ENCODE peak calls at places on chromosomes 1 and 21, in five cellular contexts. One of them, this sample, is unnamed.

GRCh38 chr1:57158660-57159059 is 192.8 kb upstream of the C8B start:
- DNase-seq in breast epithelium: no peak
- DNase-seq in MM.1S: no peak
- DNase-seq in right cardiac atrium: no peak
- DNase-seq in mucosa of descending colon: no peak
- DNase-seq in this sample: no peak

GRCh38 chr1:156346636-156347035 is 8.3 kb downstream of the TSACC start:
- DNase-seq in breast epithelium: no peak
- DNase-seq in MM.1S: no peak
- DNase-seq in right cardiac atrium: no peak
- DNase-seq in mucosa of descending colon: no peak
- DNase-seq in this sample: no peak

GRCh38 chr1:89719502-89720306 is 86.8 kb downstream of the LRRC8C start:
- DNase-seq in breast epithelium: no peak
- DNase-seq in MM.1S: peak
- DNase-seq in right cardiac atrium: no peak
- DNase-seq in mucosa of descending colon: no peak
- DNase-seq in this sample: no peak

GRCh38 chr1:216184281-216184680 is 239.0 kb downstream of the USH2A start:
- DNase-seq in breast epithelium: no peak
- DNase-seq in MM.1S: no peak
- DNase-seq in right cardiac atrium: no peak
- DNase-seq in mucosa of descending colon: no peak
- DNase-seq in this sample: no peak

GRCh38 chr1:171814692-171815091 is 26.6 kb upstream of the DNM3 start:
- DNase-seq in breast epithelium: no peak
- DNase-seq in MM.1S: no peak
- DNase-seq in right cardiac atrium: no peak
- DNase-seq in mucosa of descending colon: no peak
- DNase-seq in this sample: no peak

GRCh38 chr1:204445860-204446412 is 34.3 kb upstream of the PPP1R15B start:
- DNase-seq in breast epithelium: no peak
- DNase-seq in MM.1S: peak
- DNase-seq in right cardiac atrium: no peak
- DNase-seq in mucosa of descending colon: peak
- DNase-seq in this sample: no peak

GRCh38 chr21:31268090-31268489 is 76.0 kb downstream of the TIAM1 start:
- DNase-seq in breast epithelium: no peak
- DNase-seq in MM.1S: no peak
- DNase-seq in right cardiac atrium: no peak
- DNase-seq in mucosa of descending colon: no peak
- DNase-seq in this sample: no peak

GRCh38 chr1:53112861-53113260 is 29.6 kb downstream of the SLC1A7 start:
- DNase-seq in breast epithelium: no peak
- DNase-seq in MM.1S: no peak
- DNase-seq in right cardiac atrium: no peak
- DNase-seq in mucosa of descending colon: no peak
- DNase-seq in this sample: no peak

GRCh38 chr1:247102381-247102780 is 1.8 kb downstream of the ZNF669 start:
- DNase-seq in breast epithelium: no peak
- DNase-seq in MM.1S: no peak
- DNase-seq in right cardiac atrium: no peak
- DNase-seq in mucosa of descending colon: no peak
- DNase-seq in this sample: no peak

GRCh38 chr1:247104965-247105364 is 809 bp upstream of the ZNF669 start:
- DNase-seq in breast epithelium: no peak
- DNase-seq in MM.1S: no peak
- DNase-seq in right cardiac atrium: no peak
- DNase-seq in mucosa of descending colon: no peak
- DNase-seq in this sample: no peak

GRCh38 chr1:247096958-247097357 is 7.2 kb downstream of the ZNF669 start:
- DNase-seq in breast epithelium: no peak
- DNase-seq in MM.1S: no peak
- DNase-seq in right cardiac atrium: no peak
- DNase-seq in mucosa of descending colon: no peak
- DNase-seq in this sample: no peak

GRCh38 chr1:247103777-247104591 is at the start of gene ZNF669:
- DNase-seq in breast epithelium: peak
- DNase-seq in MM.1S: peak
- DNase-seq in right cardiac atrium: peak
- DNase-seq in mucosa of descending colon: peak
- DNase-seq in this sample: peak

DNA sequence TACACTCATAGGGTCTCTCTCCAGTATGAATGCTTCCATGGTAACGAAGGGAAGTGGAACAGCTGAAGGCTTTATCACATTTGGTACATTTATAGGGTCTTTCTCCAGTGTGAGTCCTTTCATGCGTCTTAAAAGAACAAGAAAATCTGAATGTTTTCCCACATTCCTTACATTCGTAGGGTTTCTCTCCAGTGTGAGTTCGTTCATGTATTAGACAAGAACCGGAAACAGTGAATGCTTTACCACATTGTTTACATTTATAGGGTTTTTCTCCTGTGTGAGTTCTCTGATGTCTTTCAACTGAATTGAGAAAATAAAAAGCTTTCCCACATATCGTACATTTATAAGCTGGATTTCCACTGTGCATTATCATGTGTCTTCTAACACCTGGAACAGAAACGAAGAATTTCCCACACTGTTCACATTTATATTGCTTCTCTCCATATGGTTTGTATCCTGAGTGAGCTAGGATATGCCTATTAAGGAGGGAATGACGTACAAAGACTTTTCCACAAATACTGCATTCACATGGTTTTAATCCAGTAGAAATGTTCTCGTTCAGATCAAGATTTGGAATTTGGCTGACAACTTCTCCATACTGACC is 3.4 kb downstream of the ZNF669 start:
- DNase-seq in breast epithelium: no peak
- DNase-seq in MM.1S: no peak
- DNase-seq in right cardiac atrium: no peak
- DNase-seq in mucosa of descending colon: no peak
- DNase-seq in this sample: no peak
- H3K4me3 ChIP-seq in breast epithelium: no peak
- H3K4me3 ChIP-seq in MM.1S: no peak
- H3K4me3 ChIP-seq in right cardiac atrium: no peak
- H3K4me3 ChIP-seq in mucosa of descending colon: no peak
- H3K4me3 ChIP-seq in this sample: no peak

GRCh38 chr21:19490481-19490880 is 1086.9 kb upstream of the TMPRSS15 start:
- DNase-seq in breast epithelium: no peak
- DNase-seq in MM.1S: no peak
- DNase-seq in right cardiac atrium: no peak
- DNase-seq in mucosa of descending colon: no peak
- DNase-seq in this sample: no peak

GRCh38 chr21:19489930-19490329 is 1086.3 kb upstream of the TMPRSS15 start:
- DNase-seq in breast epithelium: no peak
- DNase-seq in MM.1S: no peak
- DNase-seq in right cardiac atrium: no peak
- DNase-seq in mucosa of descending colon: no peak
- DNase-seq in this sample: no peak
- H3K4me3 ChIP-seq in breast epithelium: no peak
- H3K4me3 ChIP-seq in MM.1S: no peak
- H3K4me3 ChIP-seq in right cardiac atrium: no peak
- H3K4me3 ChIP-seq in mucosa of descending colon: no peak
- H3K4me3 ChIP-seq in this sample: no peak

GRCh38 chr1:22163137-22163536 is 20.2 kb upstream of the WNT4 start:
- DNase-seq in breast epithelium: no peak
- DNase-seq in MM.1S: peak
- DNase-seq in right cardiac atrium: no peak
- DNase-seq in mucosa of descending colon: no peak
- DNase-seq in this sample: no peak
- H3K4me3 ChIP-seq in breast epithelium: no peak
- H3K4me3 ChIP-seq in MM.1S: peak
- H3K4me3 ChIP-seq in right cardiac atrium: no peak
- H3K4me3 ChIP-seq in mucosa of descending colon: no peak
- H3K4me3 ChIP-seq in this sample: no peak

GRCh38 chr1:26794391-26794790 is 6.6 kb downstream of the PIGV start:
- DNase-seq in breast epithelium: no peak
- DNase-seq in MM.1S: no peak
- DNase-seq in right cardiac atrium: no peak
- DNase-seq in mucosa of descending colon: no peak
- DNase-seq in this sample: no peak

GRCh38 chr1:26797627-26798026 is 9.9 kb downstream of the PIGV start:
- DNase-seq in breast epithelium: no peak
- DNase-seq in MM.1S: no peak
- DNase-seq in right cardiac atrium: no peak
- DNase-seq in mucosa of descending colon: no peak
- DNase-seq in this sample: no peak

DNA sequence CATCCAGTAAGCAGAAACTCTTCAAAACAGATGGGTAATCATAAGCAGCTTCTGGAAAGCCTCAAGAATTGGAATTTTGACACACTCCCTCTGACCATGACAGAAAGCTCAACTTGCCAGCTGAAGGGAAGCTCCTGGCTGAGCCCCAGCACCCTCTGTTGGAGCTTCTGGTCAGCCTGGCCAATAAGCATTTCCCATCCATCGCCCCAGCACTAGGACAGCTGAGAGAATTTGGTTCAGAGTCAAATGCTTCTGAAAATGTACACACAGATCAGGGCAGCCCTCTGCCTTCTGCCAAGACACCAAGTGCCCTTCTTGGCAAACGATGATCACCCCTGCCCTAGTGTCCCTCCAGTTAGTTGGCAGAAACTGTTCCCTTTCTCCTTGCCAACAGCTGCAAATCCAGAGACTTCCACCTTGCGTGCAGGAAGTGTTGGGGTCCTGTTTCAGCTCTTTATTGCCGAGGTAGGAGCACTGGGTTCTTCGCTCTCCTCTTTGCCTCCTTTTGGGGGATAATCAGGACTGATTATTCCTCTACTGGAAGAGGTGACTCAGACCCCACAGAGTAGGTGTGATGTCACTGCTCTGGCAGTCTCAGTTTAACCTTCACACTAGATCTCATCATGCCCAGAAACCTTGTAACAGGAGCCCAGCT is 11.9 kb downstream of the PIGV start:
- DNase-seq in breast epithelium: peak
- DNase-seq in MM.1S: no peak
- DNase-seq in right cardiac atrium: peak
- DNase-seq in mucosa of descending colon: no peak
- DNase-seq in this sample: no peak
- H3K4me3 ChIP-seq in breast epithelium: no peak
- H3K4me3 ChIP-seq in MM.1S: no peak
- H3K4me3 ChIP-seq in right cardiac atrium: no peak
- H3K4me3 ChIP-seq in mucosa of descending colon: no peak
- H3K4me3 ChIP-seq in this sample: no peak

GRCh38 chr1:1144843-1145546 is 28.7 kb upstream of the TTLL10 start:
- DNase-seq in breast epithelium: no peak
- DNase-seq in MM.1S: no peak
- DNase-seq in right cardiac atrium: no peak
- DNase-seq in mucosa of descending colon: peak
- DNase-seq in this sample: no peak
- H3K4me3 ChIP-seq in breast epithelium: no peak
- H3K4me3 ChIP-seq in MM.1S: no peak
- H3K4me3 ChIP-seq in right cardiac atrium: no peak
- H3K4me3 ChIP-seq in mucosa of descending colon: no peak
- H3K4me3 ChIP-seq in this sample: no peak

GRCh38 chr1:228849011-228849541 is 113.8 kb downstream of the RHOU start:
- DNase-seq in breast epithelium: peak
- DNase-seq in MM.1S: peak
- DNase-seq in right cardiac atrium: no peak
- DNase-seq in mucosa of descending colon: no peak
- DNase-seq in this sample: no peak
- H3K4me3 ChIP-seq in breast epithelium: no peak
- H3K4me3 ChIP-seq in MM.1S: no peak
- H3K4me3 ChIP-seq in right cardiac atrium: no peak
- H3K4me3 ChIP-seq in mucosa of descending colon: no peak
- H3K4me3 ChIP-seq in this sample: no peak

DNA sequence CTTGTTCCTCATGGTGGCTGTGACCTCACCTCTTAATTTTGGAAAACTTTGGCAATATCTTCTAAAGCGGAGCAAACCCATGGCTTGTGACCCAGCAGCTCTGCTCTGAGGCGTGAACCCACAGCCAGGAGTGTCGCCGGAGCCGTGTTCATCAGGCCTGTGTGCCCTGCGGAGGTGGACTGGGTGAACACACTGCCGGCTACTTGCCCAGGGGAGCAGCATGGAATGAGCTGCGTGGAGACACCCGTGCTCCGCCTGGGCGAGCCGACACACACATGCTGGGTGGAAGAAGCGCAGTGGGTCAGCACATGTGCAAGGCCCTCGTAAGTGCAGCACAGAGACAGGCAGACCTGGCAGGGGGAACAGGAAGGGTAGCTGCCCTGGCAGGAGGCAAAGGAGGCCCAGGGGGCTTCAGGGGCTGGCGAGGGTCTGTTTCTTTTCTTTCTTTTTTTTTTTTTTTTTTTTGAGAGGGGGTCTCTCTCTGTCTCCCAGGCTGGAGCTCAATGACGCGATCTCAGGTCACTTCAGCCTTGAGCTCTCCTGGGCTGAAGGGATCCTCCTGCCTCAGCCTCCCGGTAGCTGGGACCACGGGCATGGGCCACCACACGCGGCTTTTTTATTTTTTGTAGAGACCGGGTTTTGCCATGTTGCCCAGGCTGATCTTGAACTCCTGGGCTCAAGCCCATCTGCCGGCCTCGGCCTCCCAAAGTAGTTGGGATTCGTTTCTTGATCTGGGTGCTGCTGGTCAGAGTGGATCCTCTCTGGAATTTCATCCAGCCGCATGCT is 41.8 kb downstream of the AGPAT3 start:
- DNase-seq in breast epithelium: no peak
- DNase-seq in MM.1S: no peak
- DNase-seq in right cardiac atrium: no peak
- DNase-seq in mucosa of descending colon: no peak
- DNase-seq in this sample: no peak
- H3K4me3 ChIP-seq in breast epithelium: no peak
- H3K4me3 ChIP-seq in MM.1S: no peak
- H3K4me3 ChIP-seq in right cardiac atrium: no peak
- H3K4me3 ChIP-seq in mucosa of descending colon: no peak
- H3K4me3 ChIP-seq in this sample: no peak